ENCODE peak calls at places on chromosomes 5 and 9, in four cellular contexts. One of them, this sample, is unnamed.

GRCh38 chr5:180607861-180608571 is 16.7 kb upstream of the SCGB3A1 start:
- DNase-seq in NCI-H2029 treated with DMSO at 0.1 percent for 48 hours: no peak
- DNase-seq in T-helper 17 cell: no peak
- DNase-seq in CD8-positive, alpha-beta memory T cell: no peak
- DNase-seq in this sample: no peak

GRCh38 chr5:147830035-147830434 is 1.4 kb downstream of the SPINK1 start:
- DNase-seq in NCI-H2029 treated with DMSO at 0.1 percent for 48 hours: no peak
- DNase-seq in T-helper 17 cell: no peak
- DNase-seq in CD8-positive, alpha-beta memory T cell: no peak
- DNase-seq in this sample: no peak

GRCh38 chr5:38846379-38846967 is 661 bp downstream of the OSMR start:
- DNase-seq in NCI-H2029 treated with DMSO at 0.1 percent for 48 hours: no peak
- DNase-seq in T-helper 17 cell: no peak
- DNase-seq in CD8-positive, alpha-beta memory T cell: no peak
- DNase-seq in this sample: no peak

GRCh38 chr9:121748727-121749546 is 97.5 kb downstream of the DAB2IP start:
- DNase-seq in NCI-H2029 treated with DMSO at 0.1 percent for 48 hours: no peak
- DNase-seq in T-helper 17 cell: no peak
- DNase-seq in CD8-positive, alpha-beta memory T cell: no peak
- DNase-seq in this sample: no peak

GRCh38 chr5:154444559-154445421 is 1.0 kb upstream of the SAP30L start:
- DNase-seq in NCI-H2029 treated with DMSO at 0.1 percent for 48 hours: no peak
- DNase-seq in T-helper 17 cell: no peak
- DNase-seq in CD8-positive, alpha-beta memory T cell: no peak
- DNase-seq in this sample: no peak

GRCh38 chr5:79508354-79508753 is 5.6 kb downstream of the HOMER1 start:
- DNase-seq in NCI-H2029 treated with DMSO at 0.1 percent for 48 hours: peak
- DNase-seq in T-helper 17 cell: no peak
- DNase-seq in CD8-positive, alpha-beta memory T cell: no peak
- DNase-seq in this sample: no peak

GRCh38 chr5:62886603-62887315 is 308.1 kb downstream of the LRRC70 start:
- DNase-seq in NCI-H2029 treated with DMSO at 0.1 percent for 48 hours: no peak
- DNase-seq in T-helper 17 cell: no peak
- DNase-seq in CD8-positive, alpha-beta memory T cell: no peak
- DNase-seq in this sample: no peak

GRCh38 chr9:16112116-16112515 is 559.3 kb downstream of the CCDC171 start:
- DNase-seq in NCI-H2029 treated with DMSO at 0.1 percent for 48 hours: no peak
- DNase-seq in T-helper 17 cell: no peak
- DNase-seq in CD8-positive, alpha-beta memory T cell: no peak
- DNase-seq in this sample: no peak

GRCh38 chr9:83572524-83572923 is 34.3 kb upstream of the FRMD3 start:
- DNase-seq in NCI-H2029 treated with DMSO at 0.1 percent for 48 hours: no peak
- DNase-seq in T-helper 17 cell: no peak
- DNase-seq in CD8-positive, alpha-beta memory T cell: no peak
- DNase-seq in this sample: no peak

GRCh38 chr9:114220129-114220541 is 64.8 kb downstream of the COL27A1 start:
- DNase-seq in NCI-H2029 treated with DMSO at 0.1 percent for 48 hours: no peak
- DNase-seq in T-helper 17 cell: no peak
- DNase-seq in CD8-positive, alpha-beta memory T cell: no peak
- DNase-seq in this sample: no peak

GRCh38 chr5:30324083-30324482 is 869.4 kb upstream of the CDH6 start:
- DNase-seq in NCI-H2029 treated with DMSO at 0.1 percent for 48 hours: no peak
- DNase-seq in T-helper 17 cell: no peak
- DNase-seq in CD8-positive, alpha-beta memory T cell: no peak
- DNase-seq in this sample: no peak

GRCh38 chr5:174737335-174737734 is 13.0 kb downstream of the MSX2 start:
- DNase-seq in NCI-H2029 treated with DMSO at 0.1 percent for 48 hours: no peak
- DNase-seq in T-helper 17 cell: no peak
- DNase-seq in CD8-positive, alpha-beta memory T cell: no peak
- DNase-seq in this sample: no peak

GRCh38 chr9:89477395-89477794 is 20.5 kb downstream of the SEMA4D start:
- DNase-seq in NCI-H2029 treated with DMSO at 0.1 percent for 48 hours: no peak
- DNase-seq in T-helper 17 cell: no peak
- DNase-seq in CD8-positive, alpha-beta memory T cell: no peak
- DNase-seq in this sample: no peak

GRCh38 chr5:92659246-92659645 is 921.8 kb downstream of the NR2F1-AS1 start:
- DNase-seq in NCI-H2029 treated with DMSO at 0.1 percent for 48 hours: no peak
- DNase-seq in T-helper 17 cell: no peak
- DNase-seq in CD8-positive, alpha-beta memory T cell: no peak
- DNase-seq in this sample: no peak

GRCh38 chr5:83244516-83244915 is 167.2 kb downstream of the XRCC4 start:
- DNase-seq in NCI-H2029 treated with DMSO at 0.1 percent for 48 hours: no peak
- DNase-seq in T-helper 17 cell: no peak
- DNase-seq in CD8-positive, alpha-beta memory T cell: no peak
- DNase-seq in this sample: no peak

GRCh38 chr9:114385412-114386181 is 2.2 kb downstream of the AKNA start:
- DNase-seq in NCI-H2029 treated with DMSO at 0.1 percent for 48 hours: no peak
- DNase-seq in T-helper 17 cell: peak
- DNase-seq in CD8-positive, alpha-beta memory T cell: peak
- DNase-seq in this sample: no peak

GRCh38 chr9:89553451-89554020 is 51.3 kb upstream of the GADD45G start:
- DNase-seq in NCI-H2029 treated with DMSO at 0.1 percent for 48 hours: no peak
- DNase-seq in T-helper 17 cell: no peak
- DNase-seq in CD8-positive, alpha-beta memory T cell: no peak
- DNase-seq in this sample: peak

GRCh38 chr5:10286552-10287227 is 21.0 kb downstream of the CMBL start:
- DNase-seq in NCI-H2029 treated with DMSO at 0.1 percent for 48 hours: no peak
- DNase-seq in T-helper 17 cell: no peak
- DNase-seq in CD8-positive, alpha-beta memory T cell: no peak
- DNase-seq in this sample: no peak

GRCh38 chr9:15308511-15308910 is 1.5 kb upstream of the TTC39B start:
- DNase-seq in NCI-H2029 treated with DMSO at 0.1 percent for 48 hours: no peak
- DNase-seq in T-helper 17 cell: no peak
- DNase-seq in CD8-positive, alpha-beta memory T cell: no peak
- DNase-seq in this sample: no peak

GRCh38 chr9:13278023-13278367 is 1.5 kb downstream of the MPDZ start:
- DNase-seq in NCI-H2029 treated with DMSO at 0.1 percent for 48 hours: no peak
- DNase-seq in T-helper 17 cell: no peak
- DNase-seq in CD8-positive, alpha-beta memory T cell: no peak
- DNase-seq in this sample: peak

GRCh38 chr5:175544108-175544511 is 65.8 kb downstream of the SFXN1 start:
- DNase-seq in NCI-H2029 treated with DMSO at 0.1 percent for 48 hours: no peak
- DNase-seq in T-helper 17 cell: no peak
- DNase-seq in CD8-positive, alpha-beta memory T cell: no peak
- DNase-seq in this sample: no peak

GRCh38 chr5:55037046-55037771 is 13.2 kb downstream of the GZMK start:
- DNase-seq in NCI-H2029 treated with DMSO at 0.1 percent for 48 hours: no peak
- DNase-seq in T-helper 17 cell: no peak
- DNase-seq in CD8-positive, alpha-beta memory T cell: peak
- DNase-seq in this sample: no peak

GRCh38 chr5:95422842-95423241 is 31.7 kb downstream of the FAM81B start:
- DNase-seq in NCI-H2029 treated with DMSO at 0.1 percent for 48 hours: no peak
- DNase-seq in T-helper 17 cell: no peak
- DNase-seq in CD8-positive, alpha-beta memory T cell: no peak
- DNase-seq in this sample: no peak